ENCODE peak calls at places on chromosomes 11 and 22, in ten cellular contexts. C is fibroblast of mammary gland, X is chondrocyte, K is fibroblast of pulmonary artery, B is endothelial cell, O is HCT116, R is endodermal cell, D is lower leg skin, E is testis, Y is astrocyte of the spinal cord. P is an unnamed sample.

GRCh38 chr22:38317995-38318715 is 922 bp upstream of the CSNK1E start:
- DNase-seq in K (peak), C (peak), O (peak), R (peak), X (no peak), B (peak), D (peak), E (peak), Y (peak), P (peak)

GRCh38 chr11:8357505-8357888 is 93.8 kb upstream of the LMO1 start:
- DNase-seq in C (no peak), Y (no peak), K (no peak), X (peak), E (no peak), B (no peak), O (no peak), R (no peak), D (no peak), P (no peak)

GRCh38 chr22:27537481-27537891 is 264.1 kb downstream of the MN1 start:
- DNase-seq in X (no peak), D (no peak), C (no peak), B (no peak), R (no peak), Y (no peak), O (no peak), K (peak), E (peak), P (no peak)

GRCh38 chr11:67031791-67032561 is 9.0 kb downstream of the SYT12 start:
- DNase-seq in R (peak), K (peak), D (no peak), C (peak), B (no peak), E (no peak), O (no peak), Y (peak), X (no peak), P (peak)

GRCh38 chr11:65423516-65424199 is 1.1 kb downstream of the NEAT1 start:
- DNase-seq in D (peak), E (peak), C (peak), B (no peak), R (peak), Y (peak), K (no peak), O (no peak), X (no peak), P (no peak)

GRCh38 chr11:115963170-115963569 is 459.0 kb upstream of the CADM1 start:
- DNase-seq in C (no peak), Y (no peak), O (no peak), X (no peak), B (no peak), E (no peak), R (no peak), K (peak), D (no peak), P (no peak)

GRCh38 chr11:1295591-1295990 is 13.8 kb downstream of the TOLLIP start:
- DNase-seq in K (no peak), R (no peak), E (no peak), Y (no peak), B (no peak), O (no peak), D (peak), X (no peak), C (no peak), P (no peak)

GRCh38 chr11:18265949-18266348 is at the start of gene SAA1:
- DNase-seq in K (peak), O (no peak), E (no peak), Y (no peak), D (no peak), X (no peak), R (no peak), B (no peak), C (peak), P (no peak)

GRCh38 chr22:45502215-45503070 is at the start of gene FBLN1:
- DNase-seq in X (peak), D (no peak), O (no peak), K (no peak), R (peak), B (peak), E (no peak), C (no peak), Y (no peak), P (no peak)
- TF ChIP-seq CTCF in X (peak), D (no peak), O (no peak), K (no peak), R (peak), B (no peak), E (no peak), C (no peak), Y (no peak), P (peak)

GRCh38 chr11:19658344-19658743 is 54.3 kb upstream of the NAV2 start:
- DNase-seq in B (no peak), K (no peak), R (no peak), E (no peak), D (peak), O (no peak), Y (no peak), X (no peak), C (no peak), P (no peak)
- TF ChIP-seq CTCF in B (no peak), K (peak), R (peak), E (no peak), D (no peak), O (peak), Y (peak), X (peak), C (peak), P (peak)

GRCh38 chr11:92527467-92527866 is 302.8 kb downstream of the FAT3 start:
- DNase-seq in E (no peak), O (no peak), R (no peak), K (peak), D (no peak), C (no peak), Y (no peak), B (no peak), X (no peak), P (no peak)
- TF ChIP-seq CTCF in E (no peak), O (no peak), R (peak), K (no peak), D (no peak), C (no peak), Y (no peak), B (no peak), X (peak), P (peak)

DNA sequence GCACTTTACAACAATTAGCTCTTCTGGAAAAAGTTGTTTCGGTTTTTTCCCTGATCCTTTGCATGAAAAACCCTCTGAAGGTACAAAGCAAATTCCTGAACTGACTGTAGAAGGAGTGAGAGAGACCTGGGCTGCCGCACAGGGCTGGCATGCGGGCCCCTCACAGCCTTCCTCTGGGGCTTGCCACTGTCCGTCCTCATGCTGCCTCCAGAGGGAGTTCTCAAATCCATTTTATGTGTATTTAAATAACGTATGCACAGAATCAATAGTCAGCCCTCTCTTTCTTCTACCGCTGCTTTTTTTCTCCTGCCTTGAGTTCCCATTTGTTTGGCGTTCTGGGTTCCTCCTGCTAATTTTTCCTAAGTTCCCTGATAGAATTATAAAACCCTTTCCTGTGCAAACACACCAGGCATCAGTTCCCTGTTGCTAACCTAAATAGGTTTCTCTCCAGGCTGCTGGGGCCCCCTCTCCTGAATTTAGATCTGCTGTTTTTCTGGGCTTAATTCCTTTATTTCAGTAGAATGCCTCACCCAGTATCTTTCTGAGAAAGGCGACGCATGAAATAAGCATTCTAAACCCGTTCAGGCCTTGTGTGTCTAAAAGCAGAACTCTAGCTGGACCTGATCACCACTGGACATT is 52.4 kb downstream of the PHF21B start:
- DNase-seq in Y (no peak), C (no peak), B (no peak), R (peak), O (no peak), E (no peak), K (no peak), D (no peak), X (no peak), P (no peak)
- TF ChIP-seq CTCF in Y (peak), C (no peak), B (peak), R (peak), O (peak), E (no peak), K (peak), D (no peak), X (peak), P (peak)

DNA sequence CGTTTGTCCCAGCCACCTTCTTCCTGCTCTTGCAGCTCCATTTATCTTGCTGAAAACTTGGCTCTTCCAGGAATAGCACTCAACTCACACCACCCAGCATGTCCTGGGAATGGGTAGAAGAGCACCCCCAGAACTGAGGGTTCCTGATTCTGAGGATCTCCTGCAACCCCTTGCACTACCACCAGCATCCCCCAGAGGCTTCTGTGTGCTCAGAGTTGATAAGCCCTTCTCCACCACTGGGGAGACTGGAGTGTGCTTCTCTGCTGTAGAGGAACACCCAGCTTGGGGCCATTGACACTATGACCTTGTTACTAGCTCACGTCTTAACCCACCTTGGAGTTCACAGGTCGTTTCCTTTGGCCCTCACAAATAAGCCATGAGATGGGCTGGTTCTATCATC is 121.0 kb downstream of the GRIK4 start:
- DNase-seq in Y (no peak), B (no peak), X (no peak), O (no peak), D (no peak), K (no peak), R (no peak), C (no peak), E (no peak), P (no peak)
- TF ChIP-seq CTCF in Y (peak), B (peak), X (no peak), O (peak), D (no peak), K (no peak), R (peak), C (peak), E (no peak), P (peak)

DNA sequence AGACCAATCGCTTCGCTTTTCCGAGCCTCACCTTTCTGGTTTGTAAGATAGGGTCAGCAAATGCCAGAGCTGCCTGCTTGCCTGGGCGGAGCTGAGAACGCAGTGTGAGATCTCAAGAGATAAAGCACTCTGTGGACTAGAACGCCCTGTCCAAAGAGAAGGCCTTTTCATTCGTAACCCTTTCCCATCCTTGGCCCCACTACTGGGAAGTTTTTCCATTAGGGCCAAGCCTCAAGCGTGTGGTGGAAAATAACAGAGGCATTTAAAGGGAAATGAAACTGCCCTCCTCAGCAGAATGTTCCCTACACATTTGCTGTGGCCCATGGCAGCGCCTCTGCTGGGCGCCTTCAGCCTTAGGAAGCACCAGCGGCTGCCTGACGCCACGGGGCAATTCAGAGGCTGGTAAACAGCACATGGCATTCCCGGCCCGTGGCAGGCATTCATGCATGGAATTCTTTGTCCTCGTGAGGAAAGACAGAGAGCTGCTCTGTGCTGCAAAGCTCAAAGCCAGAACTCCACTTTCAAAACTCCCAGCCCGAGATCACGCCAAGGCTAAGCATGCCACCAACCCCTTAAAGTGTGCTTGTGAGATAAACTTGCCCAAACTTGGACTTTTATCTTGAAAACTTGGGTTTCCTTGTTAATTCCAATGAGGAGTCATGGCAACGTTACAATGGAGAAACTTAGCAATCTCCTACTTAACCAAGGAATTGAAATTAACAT is 38.1 kb downstream of the AHNAK start:
- DNase-seq in Y (peak), D (peak), E (peak), R (peak), K (peak), B (peak), C (no peak), X (no peak), O (peak), P (peak)
- TF ChIP-seq CTCF in Y (peak), D (no peak), E (peak), R (peak), K (peak), B (no peak), C (peak), X (peak), O (peak), P (peak)